ENCODE peak calls at places on chromosomes 4 and X, in seven cellular contexts. N is SK-N-SH; Q is activated B cell treated with CpG ODN at 0.5 μM for 24 hours; K is AG10803; Y is DND-41; R is CD4-positive, alpha-beta T cell; S is glutamatergic neuron. P is an unnamed sample.
A peak's percentile ranks its signal among the peaks of the same experiment; 100 is the strongest.

GRCh38 chr4:73409978-73410588 is 6.0 kb downstream of the ALB start:
- DNase-seq in R (no peak), N (no peak), S (no peak), K (no peak), Q (no peak), Y (no peak), P (no peak)

GRCh38 chrX:103691059-103691458 is 4.6 kb upstream of the MORF4L2 start:
- DNase-seq in K (no peak), N (no peak), S (no peak), Q (no peak), Y (no peak), R (no peak), P (no peak)

GRCh38 chr4:69523385-69524132 is 27.9 kb upstream of the UGT2B4 start:
- DNase-seq in N (no peak), Y (no peak), R (no peak), S (no peak), K (no peak), Q (no peak), P (no peak)

GRCh38 chr4:28686618-28687017 is 1826.0 kb downstream of the STIM2 start:
- DNase-seq in R (no peak), S (peak; percentile 72), Q (no peak), K (peak; percentile 4), Y (no peak), N (peak; percentile 19), P (no peak)

GRCh38 chr4:22869235-22869634 is 176.5 kb downstream of the GBA3 start:
- DNase-seq in Q (no peak), R (no peak), Y (no peak), N (no peak), K (no peak), S (no peak), P (no peak)

GRCh38 chrX:47581731-47582647 is at the start of gene TIMP1:
- DNase-seq in Y (peak; percentile 88), S (peak; percentile 77), K (peak; percentile 91), N (peak; percentile 86), Q (peak; percentile 35), R (peak; percentile 75), P (no peak)

GRCh38 chr4:123891901-123892300 is 495.3 kb downstream of the SPRY1 start:
- DNase-seq in Q (no peak), S (no peak), N (no peak), Y (no peak), K (no peak), R (no peak), P (no peak)

GRCh38 chr4:88242144-88242543 is 42.2 kb downstream of the PPM1K start:
- DNase-seq in R (no peak), N (no peak), Y (no peak), Q (no peak), K (no peak), S (no peak), P (no peak)

GRCh38 chr4:54276633-54277426 is 47.7 kb downstream of the PDGFRA start:
- DNase-seq in N (no peak), K (no peak), Y (no peak), R (no peak), Q (no peak), S (peak; percentile 40), P (no peak)

GRCh38 chr4:7799723-7800122 is 139.9 kb downstream of the AFAP1 start:
- DNase-seq in Y (no peak), Q (no peak), N (no peak), R (no peak), S (no peak), K (no peak), P (no peak)

GRCh38 chrX:866441-866990 is 235.9 kb downstream of the SHOX start:
- DNase-seq in Y (no peak), Q (no peak), S (no peak), K (no peak), R (no peak), N (no peak), P (no peak)

GRCh38 chrX:123860983-123861382 is 1.1 kb downstream of the XIAP start:
- DNase-seq in N (no peak), S (no peak), K (no peak), Q (no peak), R (no peak), Y (no peak), P (no peak)

GRCh38 chrX:101803451-101803850 is 128.4 kb downstream of the ZMAT1 start:
- DNase-seq in R (no peak), Y (no peak), S (no peak), Q (no peak), K (peak; percentile 3), N (no peak), P (no peak)

GRCh38 chr4:56139241-56139827 is 190.6 kb downstream of the CEP135 start:
- DNase-seq in K (peak; percentile 25), S (no peak), Q (no peak), Y (no peak), R (no peak), N (no peak), P (no peak)

GRCh38 chrX:38142598-38142997 is 78.1 kb downstream of the SRPX start:
- DNase-seq in Y (no peak), R (no peak), N (no peak), K (peak; percentile 79), Q (no peak), S (no peak), P (no peak)

GRCh38 chr4:177569443-177569842 is 127.2 kb upstream of the AGA start:
- DNase-seq in R (no peak), K (peak; percentile 34), Q (no peak), N (no peak), Y (no peak), S (no peak), P (no peak)

GRCh38 chr4:173076903-173077629 is 91.5 kb upstream of the GALNT7 start:
- DNase-seq in R (no peak), Y (no peak), K (no peak), Q (no peak), N (no peak), S (no peak), P (no peak)

GRCh38 chrX:119389214-119389613 is 9.9 kb upstream of the SLC25A43 start:
- DNase-seq in R (no peak), K (no peak), Q (no peak), S (no peak), N (no peak), Y (no peak), P (no peak)

GRCh38 chrX:119393144-119393543 is 6.0 kb upstream of the SLC25A43 start:
- DNase-seq in Q (no peak), S (no peak), K (no peak), R (no peak), Y (no peak), N (no peak), P (no peak)

GRCh38 chrX:119389854-119390501 is 9.2 kb upstream of the SLC25A43 start:
- DNase-seq in N (no peak), S (no peak), Q (no peak), K (no peak), Y (no peak), R (no peak), P (no peak)

DNA sequence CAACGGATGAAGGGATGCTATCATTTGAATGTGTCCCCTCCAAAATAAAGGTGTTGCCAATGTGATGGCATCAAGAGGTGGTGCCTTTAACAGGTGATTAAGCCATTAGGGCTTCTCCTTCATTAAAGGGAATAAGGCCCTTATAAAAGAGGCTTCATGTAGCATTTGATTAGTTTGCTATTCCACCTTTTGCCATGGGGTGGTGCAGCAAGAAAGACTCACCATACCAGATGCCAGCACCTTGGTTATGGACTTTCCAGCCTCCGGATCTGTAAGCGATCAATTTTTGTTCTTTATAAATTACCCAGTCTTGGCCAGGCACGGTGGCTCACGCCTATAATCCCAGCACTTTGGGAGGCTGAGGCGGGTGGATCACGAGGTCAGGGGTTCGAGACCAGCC is 7.9 kb upstream of the SLC25A43 start:
- DNase-seq in Y (no peak), Q (no peak), K (peak; percentile 32), R (no peak), S (no peak), N (peak; percentile 26), P (no peak)
- TF ChIP-seq CTCF in Y (peak; percentile 46), Q (no peak), K (peak; percentile 45), R (no peak), S (no peak), N (peak; percentile 47), P (peak; percentile 10)

DNA sequence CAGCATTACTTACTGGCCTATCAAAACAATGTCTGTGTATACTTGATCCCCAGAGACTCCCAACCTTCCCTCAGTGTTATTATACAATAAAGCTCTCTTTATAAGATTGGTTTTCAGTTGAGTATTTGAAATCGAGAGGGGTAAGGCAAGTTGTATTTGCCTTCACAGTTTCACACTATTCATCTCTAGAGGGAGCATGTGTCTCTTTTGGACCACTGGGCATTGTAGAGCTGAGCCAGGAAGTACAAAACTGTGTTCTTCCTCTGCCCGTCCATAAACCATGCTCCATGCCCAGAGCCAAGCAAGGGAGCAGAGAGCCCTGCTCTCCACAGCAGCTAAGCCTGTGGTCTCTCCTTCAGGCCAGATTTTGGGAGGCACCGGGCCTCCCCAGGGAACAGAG is 61.5 kb upstream of the HHIP start:
- DNase-seq in K (no peak), Q (no peak), Y (no peak), S (no peak), R (no peak), N (no peak), P (no peak)
- TF ChIP-seq CTCF in K (no peak), Q (no peak), Y (no peak), S (no peak), R (no peak), N (no peak), P (no peak)

GRCh38 chrX:107537815-107538214 is 88.4 kb downstream of the FRMPD3 start:
- DNase-seq in S (no peak), K (peak; percentile 41), N (peak; percentile 21), Q (no peak), R (no peak), Y (peak; percentile 24), P (no peak)
- TF ChIP-seq CTCF in S (peak; percentile 21), K (peak; percentile 59), N (peak; percentile 57), Q (no peak), R (no peak), Y (peak; percentile 55), P (peak; percentile 45)

GRCh38 chr4:151489462-151490203 is 80.7 kb downstream of the FHIP1A start:
- DNase-seq in Q (no peak), Y (no peak), K (no peak), R (no peak), S (no peak), N (no peak), P (no peak)
- TF ChIP-seq CTCF in Q (no peak), Y (peak; percentile 14), K (no peak), R (no peak), S (no peak), N (no peak), P (no peak)